ENCODE peak calls at places on chromosomes 4 and X, in four cellular contexts. G is right cardiac atrium, X is NCI-H2081, N is fibroblast of the conjunctiva. W is an unnamed sample.

GRCh38 chr4:153058668-153059060 is 122.5 kb downstream of the FHDC1 start:
- DNase-seq in N (no peak), X (no peak), G (no peak), W (no peak)

GRCh38 chrX:19747672-19748610 is 139.5 kb downstream of the SH3KBP1 start:
- DNase-seq in X (no peak), N (no peak), G (no peak), W (no peak)

GRCh38 chrX:8304668-8305067 is 133.6 kb upstream of the VCX2 start:
- DNase-seq in X (no peak), N (no peak), G (no peak), W (no peak)

GRCh38 chr4:120801171-120801758 is 121.3 kb downstream of the PRDM5 start:
- DNase-seq in X (no peak), G (peak; percentile 51), N (peak; percentile 24), W (peak; percentile 63)

GRCh38 chrX:68072016-68072415 is 361.3 kb downstream of the OPHN1 start:
- DNase-seq in X (no peak), G (no peak), N (no peak), W (peak; percentile 76)

GRCh38 chr4:37073226-37073840 is 171.2 kb upstream of the NWD2 start:
- DNase-seq in N (no peak), G (no peak), X (no peak), W (no peak)

GRCh38 chrX:37423864-37424569 is 74.9 kb downstream of the PRRG1 start:
- DNase-seq in X (no peak), N (no peak), G (no peak), W (peak; percentile 12)

GRCh38 chrX:69152398-69152797 is 12.9 kb downstream of the PJA1 start:
- DNase-seq in N (no peak), X (peak; percentile 17), G (peak; percentile 68), W (no peak)

GRCh38 chr4:76547167-76547760 is 112.2 kb downstream of the SHROOM3 start:
- DNase-seq in G (no peak), N (no peak), X (no peak), W (no peak)

GRCh38 chr4:67500373-67500772 is 44.9 kb downstream of the CENPC start:
- DNase-seq in N (no peak), X (no peak), G (no peak), W (no peak)

GRCh38 chr4:31341601-31342375 is 621.6 kb downstream of the PCDH7 start:
- DNase-seq in N (no peak), X (no peak), G (no peak), W (no peak)

GRCh38 chrX:81241753-81242152 is 39.9 kb downstream of the SH3BGRL start:
- DNase-seq in X (no peak), N (no peak), G (peak; percentile 23), W (no peak)

GRCh38 chr4:83552924-83553323 is 17.0 kb downstream of the GPAT3 start:
- DNase-seq in G (no peak), X (no peak), N (peak; percentile 16), W (peak; percentile 73)

W was measured in LHCN-M2.